ENCODE peak calls at places on chromosome 19, in six cellular contexts. One of them, this sample, is unnamed.

GRCh38 chr19:50796128-50796633 is 6.0 kb downstream of the ACP4 start:
- DNase-seq in AG20443: no peak
- DNase-seq in NCI-H1694: no peak
- DNase-seq in NCI-H2081: no peak
- DNase-seq in NCI-H748 treated with DMSO at 0.1 percent for 48 hours: no peak
- DNase-seq in uterus: no peak
- DNase-seq in this sample: no peak

GRCh38 chr19:4437103-4437502 is 20.5 kb downstream of the UBXN6 start:
- DNase-seq in AG20443: no peak
- DNase-seq in NCI-H1694: no peak
- DNase-seq in NCI-H2081: no peak
- DNase-seq in NCI-H748 treated with DMSO at 0.1 percent for 48 hours: no peak
- DNase-seq in uterus: no peak
- DNase-seq in this sample: no peak

GRCh38 chr19:43776285-43776684 is 4.5 kb downstream of the KCNN4 start:
- DNase-seq in AG20443: no peak
- DNase-seq in NCI-H1694: no peak
- DNase-seq in NCI-H2081: no peak
- DNase-seq in NCI-H748 treated with DMSO at 0.1 percent for 48 hours: no peak
- DNase-seq in uterus: no peak
- DNase-seq in this sample: peak

GRCh38 chr19:32859591-32859990 is 10.0 kb downstream of the SLC7A9 start:
- DNase-seq in AG20443: no peak
- DNase-seq in NCI-H1694: no peak
- DNase-seq in NCI-H2081: no peak
- DNase-seq in NCI-H748 treated with DMSO at 0.1 percent for 48 hours: no peak
- DNase-seq in uterus: no peak
- DNase-seq in this sample: no peak

GRCh38 chr19:3102239-3103140 is 8.3 kb downstream of the GNA11 start:
- DNase-seq in AG20443: no peak
- DNase-seq in NCI-H1694: no peak
- DNase-seq in NCI-H2081: no peak
- DNase-seq in NCI-H748 treated with DMSO at 0.1 percent for 48 hours: no peak
- DNase-seq in uterus: no peak
- DNase-seq in this sample: no peak

GRCh38 chr19:920051-920857 is 3.1 kb downstream of the KISS1R start:
- DNase-seq in AG20443: no peak
- DNase-seq in NCI-H1694: no peak
- DNase-seq in NCI-H2081: peak
- DNase-seq in NCI-H748 treated with DMSO at 0.1 percent for 48 hours: no peak
- DNase-seq in uterus: no peak
- DNase-seq in this sample: no peak

GRCh38 chr19:34497112-34497805 is 15.7 kb downstream of the WTIP start:
- DNase-seq in AG20443: no peak
- DNase-seq in NCI-H1694: no peak
- DNase-seq in NCI-H2081: no peak
- DNase-seq in NCI-H748 treated with DMSO at 0.1 percent for 48 hours: no peak
- DNase-seq in uterus: no peak
- DNase-seq in this sample: no peak

GRCh38 chr19:10876459-10877240 is 5.3 kb downstream of the CARM1 start:
- DNase-seq in AG20443: peak
- DNase-seq in NCI-H1694: no peak
- DNase-seq in NCI-H2081: no peak
- DNase-seq in NCI-H748 treated with DMSO at 0.1 percent for 48 hours: no peak
- DNase-seq in uterus: no peak
- DNase-seq in this sample: peak

GRCh38 chr19:28039677-28040381 is 1173.1 kb downstream of the UQCRFS1 start:
- DNase-seq in AG20443: no peak
- DNase-seq in NCI-H1694: no peak
- DNase-seq in NCI-H2081: no peak
- DNase-seq in NCI-H748 treated with DMSO at 0.1 percent for 48 hours: no peak
- DNase-seq in uterus: no peak
- DNase-seq in this sample: no peak